ENCODE peak calls at places on chromosomes 13 and 19, in seven cellular contexts. Y, I, D, J, S, N and W are unnamed samples. For H3K27me3, the result is how much of the 10 kb centered on the place peaks cover.

GRCh38 chr13:23960566-23961156 is 63.4 kb upstream of the C1QTNF9B start:
- DNase-seq in N (no peak), Y (no peak), D (peak), J (peak), I (no peak), S (no peak), W (no peak)

GRCh38 chr13:109782823-109783411 is 3.5 kb downstream of the IRS2 start:
- DNase-seq in S (no peak), N (no peak), D (no peak), Y (no peak), I (no peak), J (no peak), W (no peak)

GRCh38 chr13:50646070-50646469 is 197.4 kb downstream of the DLEU7 start:
- DNase-seq in D (no peak), S (no peak), Y (no peak), I (no peak), J (no peak), N (no peak), W (peak)

GRCh38 chr13:48851707-48852106 is 124.0 kb upstream of the FNDC3A start:
- DNase-seq in J (no peak), I (no peak), Y (no peak), D (no peak), N (no peak), S (no peak), W (no peak)

GRCh38 chr19:8468124-8468523 is 23.3 kb downstream of the HNRNPM start:
- DNase-seq in N (no peak), J (no peak), S (no peak), I (no peak), Y (no peak), D (no peak), W (no peak)

GRCh38 chr19:47039239-47039874 is 9.1 kb downstream of the TMEM160 start:
- DNase-seq in S (no peak), D (no peak), J (no peak), I (no peak), Y (no peak), N (no peak), W (no peak)

GRCh38 chr13:71866173-71867091 is 572 bp downstream of the DACH1 start:
- DNase-seq in I (peak), D (no peak), J (no peak), S (no peak), Y (no peak), N (no peak), W (no peak)

GRCh38 chr13:111326621-111326965 is 6.2 kb downstream of the TEX29 start:
- DNase-seq in S (no peak), Y (no peak), N (no peak), I (no peak), J (no peak), D (no peak), W (no peak)

GRCh38 chr13:97855570-97855970 is 97.9 kb upstream of the IPO5 start:
- DNase-seq in N (no peak), I (peak), J (peak), Y (no peak), S (peak), D (peak), W (peak)

GRCh38 chr13:94656766-94657165 is 55.1 kb downstream of the GPR180 start:
- DNase-seq in S (no peak), J (no peak), D (peak), I (no peak), N (no peak), Y (no peak), W (peak)

GRCh38 chr19:48659768-48660167 is 13.0 kb downstream of the NTN5 start:
- DNase-seq in I (no peak), Y (no peak), D (peak), J (no peak), N (no peak), S (no peak), W (no peak)

GRCh38 chr19:19866599-19867248 is 1.0 kb downstream of the ZNF253 start:
- DNase-seq in J (no peak), D (no peak), N (no peak), I (no peak), S (no peak), Y (no peak), W (no peak)

GRCh38 chr19:11420429-11420893 is 1.3 kb upstream of the RGL3 start:
- DNase-seq in D (no peak), J (no peak), S (peak), I (peak), Y (no peak), N (no peak), W (no peak)

GRCh38 chr19:33174186-33174585 is 19.9 kb upstream of the LRP3 start:
- DNase-seq in J (no peak), D (no peak), Y (no peak), N (no peak), I (no peak), S (no peak), W (no peak)

GRCh38 chr13:67223024-67223423 is 7.1 kb downstream of the PCDH9 start:
- DNase-seq in Y (no peak), I (no peak), J (no peak), S (no peak), D (peak), N (no peak), W (peak)

GRCh38 chr13:44414771-44415170 is 41.1 kb downstream of the SERP2 start:
- DNase-seq in I (no peak), D (no peak), Y (no peak), J (no peak), S (no peak), N (no peak), W (no peak)

GRCh38 chr13:51797664-51798488 is 6.1 kb downstream of the DHRS12 start:
- DNase-seq in S (no peak), Y (no peak), I (peak), N (no peak), D (peak), J (no peak), W (no peak)

GRCh38 chr19:34555447-34555846 is 73.9 kb downstream of the WTIP start:
- DNase-seq in I (no peak), Y (no peak), N (no peak), J (no peak), D (peak), S (no peak), W (no peak)

GRCh38 chr19:17944301-17944700 is 11.5 kb downstream of the CCDC124 start:
- DNase-seq in S (peak), J (no peak), D (peak), Y (no peak), N (no peak), I (peak), W (peak)

GRCh38 chr13:71621152-71622124 is 245.6 kb downstream of the DACH1 start:
- DNase-seq in D (no peak), N (no peak), Y (no peak), J (no peak), S (no peak), I (no peak), W (no peak)

GRCh38 chr13:46140044-46140443 is 35.2 kb upstream of the CPB2 start:
- DNase-seq in D (no peak), Y (no peak), S (no peak), I (no peak), J (no peak), N (no peak), W (no peak)

GRCh38 chr13:93698016-93698613 is 471.5 kb downstream of the GPC6 start:
- DNase-seq in N (no peak), S (no peak), D (no peak), J (no peak), Y (no peak), I (no peak), W (no peak)

GRCh38 chr19:2194513-2195078 is 30.9 kb downstream of the DOT1L start:
- DNase-seq in S (no peak), N (no peak), I (no peak), J (no peak), D (no peak), Y (no peak), W (no peak)

GRCh38 chr13:30141773-30142501 is 165.4 kb downstream of the KATNAL1 start:
- DNase-seq in J (no peak), I (no peak), N (no peak), Y (no peak), S (no peak), D (no peak), W (no peak)

GRCh38 chr19:11649941-11650340 is 52.7 kb downstream of the ZNF627 start:
- DNase-seq in Y (no peak), N (no peak), I (no peak), S (no peak), D (no peak), J (no peak), W (no peak)

DNA sequence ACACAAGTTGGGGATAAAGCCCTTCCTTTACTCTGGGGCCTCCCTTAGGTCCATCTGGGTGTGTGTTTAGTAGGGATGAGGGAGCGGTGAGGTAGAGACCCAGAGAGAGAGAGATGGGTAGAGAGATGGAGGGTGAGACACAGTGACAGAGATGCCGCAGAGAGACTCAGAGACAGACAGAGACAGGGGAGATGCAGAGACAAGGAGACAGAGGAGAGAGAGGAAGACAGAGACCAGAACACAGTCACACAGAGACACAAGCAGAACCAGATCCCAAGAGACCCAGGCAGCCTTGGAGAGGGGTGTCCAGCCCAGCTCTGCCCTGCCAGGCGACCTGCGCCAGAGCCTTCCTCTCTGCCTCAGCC is 2.4 kb downstream of the KLK1 start:
- DNase-seq in D (no peak), N (no peak), J (no peak), S (no peak), Y (no peak), I (no peak), W (no peak)
- H3K27me3 ChIP-seq in D (under half), N (under half), J (under half), S (under half), Y (under half), I (under half), W (under half)

GRCh38 chr19:953501-954271 is 27.9 kb downstream of the ARID3A start:
- DNase-seq in J (no peak), Y (no peak), S (no peak), N (no peak), I (no peak), D (no peak), W (no peak)
- H3K4me3 ChIP-seq in J (no peak), Y (no peak), S (no peak), N (no peak), I (no peak), D (no peak), W (no peak)

DNA sequence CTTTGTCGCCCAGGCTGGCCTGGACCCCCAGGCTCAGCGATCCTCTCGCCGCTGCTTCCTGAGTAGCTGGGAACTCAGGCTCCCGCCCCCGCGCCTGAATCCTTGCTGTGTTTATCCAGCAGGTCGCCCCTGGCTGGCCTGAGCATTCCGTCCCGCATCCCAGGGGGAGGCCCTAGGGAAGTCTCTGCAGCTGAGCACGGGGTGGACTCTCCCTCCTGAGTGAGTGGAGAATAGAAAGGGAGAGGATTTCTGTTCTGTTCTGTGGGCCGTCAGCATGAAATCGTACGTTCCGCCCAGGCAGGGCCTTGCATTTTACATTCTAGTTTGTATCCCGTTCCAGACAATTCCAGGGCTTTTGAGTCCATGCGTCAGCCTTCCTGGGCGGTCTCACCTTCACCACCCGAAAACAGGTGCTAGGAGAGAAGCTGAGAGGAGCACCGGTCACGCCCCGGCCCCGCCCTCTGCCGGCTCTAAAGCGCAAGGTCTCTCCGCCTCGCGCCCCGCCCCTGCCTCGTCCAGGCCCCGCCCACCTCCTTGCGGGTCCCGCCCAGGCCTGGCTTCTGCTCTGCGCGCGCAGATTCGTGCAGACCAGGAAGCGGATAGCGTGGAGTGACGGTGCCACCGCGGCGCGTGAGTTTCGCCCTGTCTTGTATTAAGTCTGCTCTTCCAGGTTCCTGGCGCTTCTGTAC is at the start of gene ZNF761:
- DNase-seq in J (peak), D (peak), Y (peak), N (peak), S (peak), I (peak), W (peak)
- H3K27me3 ChIP-seq in J (under half), D (under half), Y (under half), N (under half), S (under half), I (under half), W (under half)

GRCh38 chr19:40689339-40690049 is 957 bp downstream of the NUMBL start:
- DNase-seq in Y (no peak), I (no peak), S (peak), D (peak), J (no peak), N (no peak), W (no peak)

GRCh38 chr19:40687525-40688016 is 2.9 kb downstream of the NUMBL start:
- DNase-seq in J (no peak), D (peak), I (peak), N (peak), Y (peak), S (peak), W (peak)

GRCh38 chr19:40688987-40689338 is 1.5 kb downstream of the NUMBL start:
- DNase-seq in S (no peak), J (no peak), I (no peak), Y (no peak), D (peak), N (no peak), W (no peak)

GRCh38 chr19:40686882-40687524 is 3.4 kb downstream of the NUMBL start:
- DNase-seq in S (no peak), D (no peak), Y (no peak), J (no peak), N (no peak), I (no peak), W (no peak)

GRCh38 chr19:40688294-40688693 is 2.2 kb downstream of the NUMBL start:
- DNase-seq in I (no peak), S (no peak), Y (no peak), D (peak), J (no peak), N (no peak), W (no peak)
- H3K4me3 ChIP-seq in I (no peak), S (no peak), Y (peak), D (no peak), J (peak), N (peak), W (peak)

GRCh38 chr13:99996177-99996705 is 14.7 kb downstream of the ZIC2 start:
- DNase-seq in Y (no peak), J (no peak), I (no peak), N (no peak), S (no peak), D (peak), W (no peak)
- H3K27me3 ChIP-seq in Y (under half), J (under half), I (under half), N (under half), S (under half), D (half or more), W (under half)

DNA sequence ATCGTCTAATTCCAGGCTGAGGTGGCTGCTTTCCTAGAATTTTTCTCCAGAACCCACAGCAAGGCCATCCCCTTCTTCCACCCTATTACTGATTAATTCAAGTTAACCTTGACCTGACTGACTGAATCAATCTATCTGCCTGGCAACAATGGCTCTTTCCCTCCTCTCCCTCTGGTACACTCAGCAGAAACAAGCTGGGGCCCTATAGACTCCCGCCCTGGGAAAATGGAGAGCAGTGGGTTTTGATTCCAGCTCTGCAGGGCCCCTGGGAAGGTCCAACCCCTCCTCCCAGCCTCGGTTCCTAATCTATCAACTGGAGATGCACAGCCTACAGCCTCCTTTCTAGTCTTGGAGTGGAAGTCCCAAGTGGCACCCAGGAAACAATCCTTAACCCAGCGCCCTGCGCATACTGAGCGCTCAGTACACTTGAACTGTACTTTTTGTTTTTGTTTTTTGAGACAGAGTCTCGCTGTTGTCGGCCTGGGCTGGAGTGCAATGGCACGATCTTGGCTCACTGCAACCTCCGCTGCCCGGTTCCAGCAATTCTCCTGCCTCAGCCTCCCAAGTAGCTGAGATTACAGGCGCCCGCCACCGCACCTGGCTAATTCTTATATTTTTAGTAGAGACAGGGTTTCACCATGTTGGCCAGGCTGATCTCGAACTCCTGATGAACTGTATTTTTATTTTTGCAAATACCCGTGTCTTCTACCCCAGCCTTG is 5.2 kb upstream of the C3 start:
- DNase-seq in S (no peak), Y (no peak), N (no peak), J (no peak), D (no peak), I (no peak), W (no peak)
- H3K4me3 ChIP-seq in S (no peak), Y (no peak), N (no peak), J (no peak), D (no peak), I (no peak), W (no peak)

DNA sequence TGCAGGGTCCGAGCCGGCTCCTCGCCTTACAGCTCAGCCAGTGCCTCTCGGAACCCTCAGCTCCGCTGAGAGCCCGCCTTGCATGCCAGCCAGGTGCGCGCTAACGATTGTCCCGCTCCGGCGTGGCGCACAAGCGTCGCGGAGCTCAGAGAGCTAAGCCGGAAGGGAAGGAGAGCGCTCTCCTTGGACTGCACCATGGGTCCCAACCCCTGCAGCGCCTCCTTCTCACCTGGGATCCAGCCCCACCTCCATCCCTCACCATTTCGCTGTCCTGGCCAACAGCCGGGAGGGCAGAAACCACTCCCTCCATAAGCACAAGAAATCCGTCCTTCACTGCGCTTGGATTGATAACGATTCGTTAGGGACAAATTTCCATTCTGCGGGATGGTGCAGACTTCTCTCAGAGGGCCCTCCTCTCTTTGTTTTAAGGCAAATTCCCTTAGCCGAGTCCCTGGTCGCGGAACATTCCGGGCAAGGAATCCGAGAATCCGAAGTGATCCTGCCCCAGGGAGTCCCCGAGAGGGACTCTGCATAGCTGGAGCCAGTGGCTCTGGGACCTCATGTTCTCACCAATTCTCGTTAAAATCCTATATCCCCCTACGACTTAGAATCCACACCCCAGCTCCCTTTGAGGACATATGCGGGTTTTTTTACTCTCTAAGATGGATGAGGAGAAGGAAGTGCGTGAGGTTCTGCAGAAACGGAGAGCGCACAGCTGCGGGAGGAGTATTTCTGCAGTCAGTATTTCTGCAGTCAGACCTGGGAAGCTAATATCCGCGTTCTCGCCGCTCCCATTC is 2.8 kb downstream of the GSX1 start:
- DNase-seq in I (no peak), D (no peak), S (no peak), Y (no peak), J (no peak), N (no peak), W (no peak)
- H3K27me3 ChIP-seq in I (under half), D (half or more), S (under half), Y (under half), J (under half), N (under half), W (half or more)

GRCh38 chr19:45406165-45406956 is at the start of gene POLR1G:
- DNase-seq in I (peak), D (peak), N (no peak), S (peak), J (peak), Y (no peak), W (no peak)

GRCh38 chr19:45406957-45407375 is 522 bp downstream of the POLR1G start:
- DNase-seq in I (no peak), S (no peak), N (no peak), D (no peak), J (no peak), Y (no peak), W (no peak)

GRCh38 chr19:45408830-45409593 is 2.6 kb downstream of the POLR1G start:
- DNase-seq in D (no peak), J (no peak), N (no peak), I (no peak), S (no peak), Y (no peak), W (no peak)

GRCh38 chr19:45405435-45406164 is 731 bp upstream of the PPP1R13L start:
- DNase-seq in D (peak), S (peak), N (peak), I (peak), Y (peak), J (peak), W (peak)

DNA sequence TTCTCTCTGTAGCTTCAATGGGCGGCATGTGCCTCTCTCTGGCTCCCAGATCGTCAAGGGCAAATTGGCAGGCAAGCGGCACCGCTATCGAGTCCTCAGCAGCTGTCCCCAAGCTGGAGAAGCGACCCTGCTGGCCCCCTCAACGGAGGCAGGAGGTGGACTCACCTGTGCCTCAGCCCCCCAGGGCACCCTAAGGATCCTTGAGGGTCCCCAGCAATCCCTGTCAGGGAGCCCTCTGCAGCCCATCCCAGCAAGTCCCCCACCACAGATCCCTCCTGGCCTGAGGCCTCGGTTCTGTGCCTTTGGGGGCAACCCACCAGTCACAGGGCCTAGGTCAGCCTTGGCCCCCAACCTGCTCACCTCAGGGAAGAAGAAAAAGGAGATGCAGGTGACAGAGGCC is 1.7 kb downstream of the POLR1G start:
- DNase-seq in S (no peak), J (no peak), D (no peak), I (no peak), N (no peak), Y (no peak), W (no peak)
- H3K4me3 ChIP-seq in S (no peak), J (no peak), D (no peak), I (no peak), N (no peak), Y (no peak), W (no peak)